ENCODE peak calls at places on chromosome 15, in five cellular contexts. M, R, H, Z and N are unnamed samples.

GRCh38 chr15:72902245-72902928 is 118.8 kb upstream of the ADPGK start:
- DNase-seq in Z (peak; percentile 70), H (peak; percentile 24), M (peak; percentile 89), R (no peak), N (no peak)

GRCh38 chr15:49290204-49290603 is 120.2 kb downstream of the GALK2 start:
- DNase-seq in R (no peak), Z (no peak), H (no peak), M (no peak), N (no peak)

GRCh38 chr15:76058714-76059319 is 968 bp upstream of the TMEM266 start:
- DNase-seq in H (peak; percentile 7), M (no peak), R (no peak), Z (no peak), N (no peak)

GRCh38 chr15:89504166-89504565 is 7.8 kb upstream of the RHCG start:
- DNase-seq in M (no peak), Z (no peak), H (no peak), R (no peak), N (no peak)

GRCh38 chr15:68612533-68612932 is 33.7 kb downstream of the CORO2B start:
- DNase-seq in H (no peak), R (no peak), Z (no peak), M (no peak), N (no peak)

GRCh38 chr15:81282911-81283310 is 41.0 kb downstream of the STARD5 start:
- DNase-seq in H (no peak), R (no peak), M (no peak), Z (no peak), N (no peak)

GRCh38 chr15:63858881-63859280 is 25.1 kb upstream of the HERC1 start:
- DNase-seq in M (no peak), H (peak; percentile 13), R (no peak), Z (no peak), N (no peak)

GRCh38 chr15:79050341-79050740 is 40.2 kb downstream of the RASGRF1 start:
- DNase-seq in M (peak; percentile 23), Z (no peak), H (no peak), R (no peak), N (no peak)

GRCh38 chr15:51625236-51625635 is 2.7 kb upstream of the DMXL2 start:
- DNase-seq in R (no peak), H (no peak), M (no peak), Z (no peak), N (no peak)

GRCh38 chr15:91866971-91867372 is 13.5 kb downstream of the SLCO3A1 start:
- DNase-seq in M (peak; percentile 81), H (peak; percentile 41), R (no peak), Z (no peak), N (no peak)

GRCh38 chr15:63473007-63473748 is 31.2 kb upstream of the USP3 start:
- DNase-seq in H (no peak), M (no peak), R (no peak), Z (no peak), N (no peak)

GRCh38 chr15:55277116-55277564 is 12.5 kb downstream of the RAB27A start:
- DNase-seq in Z (no peak), M (no peak), H (no peak), R (no peak), N (no peak)